ENCODE peak calls at places on chromosomes 12 and 14, in eight cellular contexts. W is epithelial cell of esophagus, U is Caco-2, Y is adrenal gland, R is thyroid gland, G is neural progenitor cell, F is uterus, K is OCI-LY7. E is an unnamed sample.

GRCh38 chr12:67472551-67472950 is 176.0 kb upstream of the DYRK2 start:
- DNase-seq in W (peak; percentile 15), U (no peak), Y (no peak), R (no peak), G (peak; percentile 34), F (no peak), K (no peak), E (no peak)

GRCh38 chr14:60838601-60839000 is 104.0 kb downstream of the MNAT1 start:
- DNase-seq in W (no peak), U (no peak), Y (no peak), R (no peak), G (no peak), F (no peak), K (no peak), E (no peak)

GRCh38 chr12:104115587-104115975 is 22.4 kb downstream of the NFYB start:
- DNase-seq in W (no peak), U (no peak), Y (no peak), R (no peak), G (no peak), F (no peak), K (no peak), E (peak; percentile 16)

GRCh38 chr14:23009939-23010718 is at the start of gene C14orf93:
- DNase-seq in W (peak; percentile 66), U (peak; percentile 80), Y (peak; percentile 85), R (peak; percentile 83), G (peak; percentile 77), F (peak; percentile 80), K (peak; percentile 86), E (peak; percentile 44)

GRCh38 chr12:22271036-22271435 is 63.5 kb downstream of the ST8SIA1 start:
- DNase-seq in W (peak; percentile 82), U (no peak), Y (no peak), R (no peak), G (no peak), F (no peak), K (no peak), E (peak; percentile 93)

GRCh38 chr12:24756479-24757024 is 192.3 kb downstream of the BCAT1 start:
- DNase-seq in W (no peak), U (no peak), Y (no peak), R (no peak), G (no peak), F (no peak), K (no peak), E (no peak)

GRCh38 chr14:76961631-76962302 is 66.7 kb downstream of the IRF2BPL start:
- DNase-seq in W (peak; percentile 88), U (peak; percentile 86), Y (peak; percentile 84), R (peak; percentile 96), G (peak; percentile 83), F (peak; percentile 84), K (peak; percentile 91), E (peak; percentile 94)

GRCh38 chr12:20601668-20602280 is 93.4 kb upstream of the SLCO1C1 start:
- DNase-seq in W (peak; percentile 32), U (no peak), Y (no peak), R (no peak), G (peak; percentile 14), F (no peak), K (peak; percentile 10), E (peak; percentile 76)

GRCh38 chr14:97299661-97300060 is 502.5 kb downstream of the VRK1 start:
- DNase-seq in W (no peak), U (no peak), Y (no peak), R (no peak), G (peak; percentile 55), F (no peak), K (no peak), E (no peak)

GRCh38 chr14:102210421-102211042 is 70.8 kb downstream of the WDR20 start:
- DNase-seq in W (no peak), U (no peak), Y (peak; percentile 24), R (no peak), G (no peak), F (no peak), K (no peak), E (no peak)

GRCh38 chr12:126389215-126389841 is 1324.1 kb downstream of the AACS start:
- DNase-seq in W (no peak), U (no peak), Y (no peak), R (no peak), G (no peak), F (no peak), K (no peak), E (peak; percentile 82)

GRCh38 chr12:109577311-109577710 is 3.7 kb downstream of the MVK start:
- DNase-seq in W (no peak), U (no peak), Y (no peak), R (no peak), G (no peak), F (no peak), K (no peak), E (no peak)

GRCh38 chr12:32549675-32550079 is 129.4 kb upstream of the DNM1L start:
- DNase-seq in W (no peak), U (no peak), Y (no peak), R (peak; percentile 79), G (peak; percentile 32), F (no peak), K (peak; percentile 77), E (no peak)

GRCh38 chr12:108861878-108862587 is 4.7 kb upstream of the SSH1 start:
- DNase-seq in W (no peak), U (no peak), Y (no peak), R (no peak), G (no peak), F (no peak), K (peak; percentile 52), E (no peak)

GRCh38 chr14:72879431-72879830 is 14.5 kb downstream of the DPF3 start:
- DNase-seq in W (no peak), U (no peak), Y (no peak), R (no peak), G (no peak), F (no peak), K (no peak), E (no peak)

GRCh38 chr14:72880820-72881219 is 13.1 kb downstream of the DPF3 start:
- DNase-seq in W (no peak), U (no peak), Y (no peak), R (no peak), G (no peak), F (no peak), K (no peak), E (no peak)

GRCh38 chr14:72880164-72880563 is 13.7 kb downstream of the DPF3 start:
- DNase-seq in W (no peak), U (no peak), Y (no peak), R (no peak), G (no peak), F (no peak), K (no peak), E (no peak)

GRCh38 chr14:72876710-72877063 is 17.2 kb downstream of the DPF3 start:
- DNase-seq in W (no peak), U (no peak), Y (no peak), R (no peak), G (peak; percentile 41), F (no peak), K (no peak), E (no peak)

DNA sequence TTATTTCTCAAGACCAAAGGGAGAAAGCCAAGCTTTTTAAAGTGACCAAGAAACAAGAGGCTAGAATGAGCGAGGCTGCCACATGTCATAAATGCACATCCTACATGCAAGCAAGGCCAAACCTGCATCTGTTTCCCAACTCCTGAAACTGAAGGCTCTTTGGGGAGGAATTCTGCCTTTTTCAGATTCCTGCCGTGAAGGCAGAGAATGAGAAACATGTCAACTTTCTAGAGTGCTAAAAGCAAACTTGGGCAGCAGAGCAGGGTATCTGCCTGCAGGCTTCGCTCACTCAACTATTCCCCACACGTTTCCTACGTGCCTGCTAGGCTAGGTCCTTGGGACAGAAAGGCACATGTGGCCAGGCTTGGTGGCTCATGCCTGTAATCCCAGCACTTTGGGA is 15.2 kb downstream of the DPF3 start:
- DNase-seq in W (no peak), U (no peak), Y (no peak), R (no peak), G (no peak), F (no peak), K (no peak), E (no peak)
- TF ChIP-seq CTCF in W (no peak), U (no peak), Y (no peak), R (no peak), G (no peak), F (no peak), K (no peak), E (no peak)

GRCh38 chr12:122394626-122395194 is 27.8 kb downstream of the CLIP1 start:
- DNase-seq in W (no peak), U (no peak), Y (no peak), R (no peak), G (no peak), F (no peak), K (no peak), E (peak; percentile 72)

GRCh38 chr12:122392411-122392810 is 30.1 kb downstream of the CLIP1 start:
- DNase-seq in W (no peak), U (no peak), Y (no peak), R (peak; percentile 74), G (no peak), F (no peak), K (no peak), E (no peak)

GRCh38 chr12:122385171-122386041 is 37.1 kb downstream of the CLIP1 start:
- DNase-seq in W (no peak), U (no peak), Y (no peak), R (no peak), G (no peak), F (no peak), K (no peak), E (no peak)

GRCh38 chr12:122393822-122394221 is 28.6 kb downstream of the CLIP1 start:
- DNase-seq in W (no peak), U (no peak), Y (no peak), R (no peak), G (no peak), F (no peak), K (no peak), E (no peak)

DNA sequence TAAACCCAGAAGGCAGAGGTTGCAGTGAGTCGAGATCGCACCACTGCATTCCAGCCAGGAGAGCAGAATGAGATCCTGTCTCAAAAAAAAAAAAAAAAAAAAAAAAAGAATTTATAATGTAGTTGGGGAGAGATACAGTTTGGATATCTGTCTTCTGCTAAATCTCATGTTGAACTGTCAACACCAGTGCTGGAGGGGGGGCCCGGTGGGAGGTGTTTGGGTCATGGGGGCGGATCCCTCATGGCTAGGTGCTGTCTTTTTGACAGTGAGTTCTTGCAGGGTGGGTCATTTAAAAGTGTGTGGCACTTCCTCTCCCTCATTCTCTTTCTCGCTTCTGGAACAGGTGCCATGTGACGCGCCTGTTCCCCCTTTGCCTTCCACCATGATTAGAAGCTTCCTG is 32.8 kb downstream of the CLIP1 start:
- DNase-seq in W (peak; percentile 31), U (no peak), Y (no peak), R (no peak), G (no peak), F (no peak), K (no peak), E (no peak)
- H3K4me3 ChIP-seq in W (no peak overlapping the region), U (no peak overlapping the region), Y (no peak overlapping the region), R (no peak overlapping the region), G (no peak overlapping the region), F (no peak overlapping the region), K (no peak overlapping the region), E (no peak overlapping the region)

GRCh38 chr14:21780429-21781084 is 106.9 kb upstream of the OR4E1 start:
- DNase-seq in W (no peak), U (no peak), Y (no peak), R (no peak), G (no peak), F (no peak), K (no peak), E (no peak)

GRCh38 chr14:21781543-21781942 is 107.9 kb upstream of the OR4E1 start:
- DNase-seq in W (no peak), U (no peak), Y (no peak), R (no peak), G (no peak), F (no peak), K (no peak), E (no peak)
- TF ChIP-seq CTCF in W (no peak), U (no peak), Y (no peak), R (no peak), G (no peak), F (no peak), K (no peak), E (no peak)

GRCh38 chr12:49645151-49646039 is 22.0 kb downstream of the PRPF40B start:
- DNase-seq in W (no peak), U (no peak), Y (no peak), R (peak; percentile 71), G (no peak), F (no peak), K (no peak), E (no peak)
- H3K4me3 ChIP-seq in W (no peak overlapping the region), U (no peak overlapping the region), Y (no peak overlapping the region), R (no peak overlapping the region), G (no peak overlapping the region), F (no peak overlapping the region), K (no peak overlapping the region), E (no peak overlapping the region)

E was measured in fibroblast of mammary gland.